ENCODE peak calls at places on chromosomes 4 and X, in ten cellular contexts. O is left ventricle myocardium inferior, S is ovary, K is brain microvascular endothelial cell, U is ascending aorta, F is H9, W is AG09319, T is AG04449, J is Calu3, M is endothelial cell. L is an unnamed sample.

GRCh38 chrX:117957128-117957527 is 159.5 kb downstream of the KLHL13 start:
- DNase-seq in S (no peak), U (no peak), T (no peak), M (no peak), O (no peak), W (no peak), J (no peak), K (no peak), F (no peak), L (no peak)

GRCh38 chrX:11739796-11740195 is 18.2 kb upstream of the MSL3 start:
- DNase-seq in J (no peak), O (no peak), F (no peak), T (no peak), M (no peak), U (no peak), S (no peak), W (no peak), K (no peak), L (no peak)

GRCh38 chr4:60506061-60506460 is 694.1 kb upstream of the ADGRL3 start:
- DNase-seq in J (no peak), O (no peak), M (no peak), F (no peak), U (no peak), K (no peak), S (no peak), W (no peak), T (no peak), L (no peak)

GRCh38 chr4:2755821-2756690 is at the start of gene TNIP2:
- DNase-seq in W (peak), U (peak), T (no peak), O (peak), J (peak), M (peak), K (peak), F (peak), S (peak), L (peak)

GRCh38 chr4:165627128-165627527 is 245.9 kb upstream of the TLL1 start:
- DNase-seq in F (no peak), U (no peak), W (no peak), T (no peak), S (no peak), J (no peak), M (no peak), O (no peak), K (no peak), L (no peak)

GRCh38 chr4:20616313-20616712 is 83.9 kb upstream of the PACRGL start:
- DNase-seq in K (no peak), J (no peak), W (no peak), T (no peak), O (no peak), U (no peak), S (no peak), M (no peak), F (no peak), L (no peak)

GRCh38 chrX:18424482-18425198 is 768 bp upstream of the CDKL5 start:
- DNase-seq in S (peak), F (peak), W (no peak), T (no peak), K (peak), M (peak), O (no peak), U (no peak), J (no peak), L (no peak)

GRCh38 chr4:69323284-69323683 is 43.0 kb downstream of the UGT2B28 start:
- DNase-seq in O (no peak), W (no peak), J (no peak), T (no peak), U (no peak), S (no peak), M (no peak), K (no peak), F (no peak), L (no peak)

GRCh38 chrX:119790977-119791436 is 423 bp downstream of the RPL39 start:
- DNase-seq in T (no peak), K (peak), U (no peak), W (no peak), M (no peak), F (no peak), O (no peak), S (peak), J (peak), L (no peak)

GRCh38 chr4:168527560-168527959 is 30.7 kb downstream of the PALLD start:
- DNase-seq in K (no peak), S (no peak), O (no peak), M (no peak), F (no peak), T (no peak), U (no peak), J (no peak), W (no peak), L (no peak)

GRCh38 chrX:119389854-119390501 is 9.2 kb upstream of the SLC25A43 start:
- DNase-seq in O (no peak), J (no peak), M (no peak), F (peak), S (no peak), U (no peak), T (no peak), W (no peak), K (no peak), L (no peak)

GRCh38 chr4:173827707-173828106 is 297.7 kb upstream of the HAND2 start:
- DNase-seq in J (no peak), W (no peak), F (no peak), K (no peak), U (no peak), O (no peak), T (no peak), S (no peak), M (no peak), L (no peak)
- TF ChIP-seq CTCF in J (no peak), W (no peak), F (peak), K (no peak), U (no peak), O (peak), T (no peak), S (no peak), M (no peak), L (no peak)

DNA sequence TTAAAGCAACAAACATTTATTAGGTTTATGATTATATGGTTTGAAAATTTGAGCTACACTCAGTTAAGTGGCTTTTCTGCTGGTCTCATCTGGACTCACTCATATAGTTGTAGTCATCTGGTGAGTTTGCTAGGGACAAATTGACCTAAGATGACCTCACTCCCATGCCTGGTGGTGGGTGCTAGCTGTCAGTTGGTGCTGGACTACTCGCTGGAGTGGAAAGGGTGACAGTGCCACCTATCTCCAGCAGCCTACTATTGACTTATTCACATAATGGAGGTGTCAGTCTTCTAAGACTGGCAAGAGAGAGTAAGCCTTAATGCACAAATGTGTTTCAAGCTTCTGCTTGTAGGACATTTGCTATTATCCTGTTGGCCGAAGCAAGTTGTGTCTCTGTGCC is 88.2 kb downstream of the TASL start:
- DNase-seq in W (no peak), M (no peak), U (no peak), K (no peak), F (no peak), S (no peak), O (no peak), J (peak), T (no peak), L (no peak)
- TF ChIP-seq CTCF in W (no peak), M (no peak), U (no peak), K (peak), F (peak), S (no peak), O (no peak), J (no peak), T (no peak), L (no peak)

GRCh38 chr4:149896428-149896827 is 80.8 kb upstream of the IQCM start:
- DNase-seq in T (no peak), W (no peak), F (no peak), M (peak), K (peak), U (no peak), S (no peak), J (peak), O (peak), L (no peak)
- TF ChIP-seq CTCF in T (peak), W (peak), F (peak), M (no peak), K (peak), U (no peak), S (no peak), J (no peak), O (peak), L (no peak)

DNA sequence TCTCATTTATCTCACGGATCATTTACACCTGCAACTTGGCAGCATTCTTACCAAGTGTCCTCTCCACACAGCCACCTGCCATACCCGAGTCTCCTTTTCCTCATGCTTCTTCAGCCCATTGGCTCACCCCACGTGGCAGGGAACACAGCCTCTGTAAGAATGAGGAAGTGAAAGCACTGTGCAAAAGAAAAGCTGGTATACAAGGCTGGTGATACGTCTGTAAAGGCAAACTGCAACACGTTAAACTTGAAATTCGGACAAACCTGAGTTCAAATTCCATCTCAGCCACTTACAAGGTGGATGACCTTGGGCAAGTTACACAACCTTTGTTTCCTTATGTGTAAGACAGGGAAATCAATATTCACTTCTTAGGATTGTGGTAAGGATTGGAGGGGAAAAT is 164.0 kb upstream of the RASGEF1B start:
- DNase-seq in F (no peak), U (peak), K (no peak), O (no peak), T (no peak), J (peak), W (no peak), S (no peak), M (no peak), L (no peak)
- TF ChIP-seq CTCF in F (no peak), U (no peak), K (no peak), O (no peak), T (no peak), J (no peak), W (no peak), S (no peak), M (no peak), L (no peak)

DNA sequence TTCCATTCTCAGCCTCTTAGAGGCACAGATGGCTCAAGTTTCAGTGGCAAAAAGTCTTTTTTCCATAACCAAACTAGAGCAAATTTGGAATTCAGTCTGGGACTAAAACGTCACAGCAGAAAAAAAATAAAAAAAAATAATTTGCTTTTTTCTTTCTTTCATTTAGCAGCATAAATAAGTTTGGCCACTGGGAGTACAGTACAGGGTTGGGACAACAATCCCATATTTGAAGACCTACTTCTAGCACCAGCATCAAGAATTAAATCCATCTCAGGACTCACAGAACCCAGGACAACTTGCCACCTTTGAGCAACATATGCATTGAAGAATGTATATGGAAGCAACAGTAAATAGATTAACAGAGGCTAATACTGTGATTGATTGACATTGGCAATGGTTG is 214.0 kb downstream of the FBXW7 start:
- DNase-seq in T (no peak), U (no peak), F (no peak), M (no peak), K (no peak), S (no peak), O (no peak), W (no peak), J (no peak), L (no peak)
- TF ChIP-seq CTCF in T (no peak), U (no peak), F (no peak), M (peak), K (peak), S (no peak), O (no peak), W (no peak), J (no peak), L (peak)

GRCh38 chr4:6680372-6681034 is 13.2 kb upstream of the S100P start:
- DNase-seq in O (no peak), J (no peak), F (peak), M (no peak), W (no peak), U (no peak), K (no peak), S (no peak), T (no peak), L (no peak)
- TF ChIP-seq CTCF in O (no peak), J (no peak), F (peak), M (peak), W (no peak), U (no peak), K (peak), S (no peak), T (peak), L (no peak)

DNA sequence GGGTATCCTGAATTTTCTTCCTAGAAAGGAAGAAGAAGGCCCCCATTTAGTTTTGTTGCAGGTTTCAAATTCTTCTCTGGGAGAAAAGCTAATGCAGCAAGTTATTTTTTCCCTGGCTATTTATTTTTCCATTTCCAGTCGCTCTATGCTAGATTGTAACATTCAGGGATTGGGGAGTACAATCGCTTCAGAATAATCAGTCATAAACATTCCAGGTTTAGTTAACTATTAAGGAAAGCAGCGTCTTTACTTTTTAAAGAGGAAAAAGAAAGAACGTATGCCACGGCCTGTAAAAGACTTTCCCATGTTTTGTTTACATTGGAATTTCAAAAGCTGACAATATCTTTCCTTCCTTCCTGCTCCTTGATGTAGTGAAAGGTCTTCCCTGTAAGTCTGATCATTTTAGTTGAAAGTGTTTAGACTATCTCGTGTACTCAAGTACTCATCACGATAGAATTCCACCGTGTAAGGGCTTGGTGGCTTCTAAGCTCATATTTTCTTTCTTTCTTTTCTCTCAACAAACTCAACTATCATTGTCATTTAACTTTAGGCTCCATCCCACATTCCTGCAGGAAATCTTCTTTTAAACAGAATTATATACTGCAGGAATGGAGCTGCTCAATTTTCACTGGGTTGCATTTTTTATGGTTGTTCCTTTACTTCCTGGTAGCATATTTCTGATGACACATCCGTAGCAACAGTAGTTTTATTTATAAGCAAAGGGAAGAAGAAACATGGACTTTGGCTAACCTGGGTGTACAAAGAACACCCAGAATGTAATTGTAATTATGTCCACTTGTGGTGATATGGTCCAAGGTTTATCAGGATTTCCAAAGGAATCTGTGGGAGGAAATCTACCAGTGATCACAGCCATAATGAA is 213.1 kb upstream of the FAT1 start:
- DNase-seq in F (no peak), J (peak), O (no peak), U (no peak), T (no peak), M (no peak), S (no peak), W (peak), K (peak), L (no peak)
- TF ChIP-seq CTCF in F (no peak), J (no peak), O (no peak), U (no peak), T (peak), M (no peak), S (no peak), W (peak), K (peak), L (no peak)

DNA sequence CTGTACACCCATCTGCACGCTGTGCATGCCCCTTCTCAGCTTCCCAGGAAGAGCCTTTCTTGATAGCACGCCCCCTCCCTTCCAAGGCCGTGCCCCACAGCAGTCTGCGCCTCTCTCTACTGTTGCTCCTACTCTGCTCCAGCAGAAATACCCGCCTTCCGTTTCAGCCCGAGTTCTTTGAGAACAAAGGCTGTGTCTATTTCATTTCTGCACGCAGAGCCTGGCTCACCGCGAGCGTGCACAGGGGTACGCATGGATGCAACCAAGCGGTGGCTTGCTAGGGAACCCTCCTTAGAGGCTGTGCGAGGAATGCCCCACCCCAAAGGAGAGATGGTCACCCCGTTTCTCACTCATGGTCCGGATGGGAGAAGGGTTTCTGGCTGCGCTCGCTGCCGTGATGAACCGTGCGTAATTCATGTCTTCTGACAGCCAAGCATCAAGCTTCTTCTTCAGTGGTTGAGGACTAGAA is 448 bp downstream of the AADAT start:
- DNase-seq in O (no peak), J (peak), K (peak), M (peak), F (peak), S (peak), U (no peak), W (no peak), T (no peak), L (peak)
- TF ChIP-seq CTCF in O (no peak), J (no peak), K (peak), M (no peak), F (peak), S (no peak), U (no peak), W (peak), T (peak), L (no peak)

GRCh38 chr4:142883433-142883832 is 37.3 kb upstream of the INPP4B start:
- DNase-seq in T (no peak), F (no peak), W (no peak), O (no peak), J (peak), K (no peak), U (no peak), S (no peak), M (peak), L (no peak)
- TF ChIP-seq CTCF in T (no peak), F (peak), W (no peak), O (peak), J (no peak), K (peak), U (no peak), S (no peak), M (no peak), L (no peak)